ENCODE peak calls at places on chromosomes 5 and 9, in eight cellular contexts. One of them, this sample, is unnamed.

GRCh38 chr5:9716838-9717281 is 86.7 kb upstream of the TAS2R1 start:
- DNase-seq in hepatic stellate cell: peak
- DNase-seq in EL: peak
- DNase-seq in gastrocnemius medialis: no peak
- DNase-seq in Right ventricle myocardium superior: no peak
- DNase-seq in ureter: no peak
- DNase-seq in NCI-H2227 treated with DMSO at 0.1 percent for 48 hours: no peak
- DNase-seq in NCI-H1092: no peak
- DNase-seq in this sample: no peak

GRCh38 chr5:17216974-17217325 is 481 bp upstream of the BASP1 start:
- DNase-seq in Right ventricle myocardium superior: peak
- DNase-seq in EL: peak
- DNase-seq in hepatic stellate cell: peak
- DNase-seq in NCI-H2227 treated with DMSO at 0.1 percent for 48 hours: no peak
- DNase-seq in NCI-H1092: peak
- DNase-seq in ureter: peak
- DNase-seq in gastrocnemius medialis: no peak
- DNase-seq in this sample: no peak

GRCh38 chr9:36946653-36947052 is 87.4 kb downstream of the PAX5 start:
- DNase-seq in EL: peak
- DNase-seq in hepatic stellate cell: no peak
- DNase-seq in ureter: no peak
- DNase-seq in gastrocnemius medialis: no peak
- DNase-seq in NCI-H1092: no peak
- DNase-seq in Right ventricle myocardium superior: no peak
- DNase-seq in NCI-H2227 treated with DMSO at 0.1 percent for 48 hours: no peak
- DNase-seq in this sample: no peak

GRCh38 chr5:77129386-77129785 is 42.3 kb upstream of the ZBED3 start:
- DNase-seq in NCI-H2227 treated with DMSO at 0.1 percent for 48 hours: no peak
- DNase-seq in NCI-H1092: no peak
- DNase-seq in ureter: no peak
- DNase-seq in hepatic stellate cell: peak
- DNase-seq in EL: peak
- DNase-seq in gastrocnemius medialis: no peak
- DNase-seq in Right ventricle myocardium superior: no peak
- DNase-seq in this sample: peak

GRCh38 chr5:2757563-2758311 is 6.3 kb upstream of the IRX2 start:
- DNase-seq in Right ventricle myocardium superior: no peak
- DNase-seq in hepatic stellate cell: no peak
- DNase-seq in ureter: no peak
- DNase-seq in NCI-H2227 treated with DMSO at 0.1 percent for 48 hours: no peak
- DNase-seq in EL: peak
- DNase-seq in NCI-H1092: no peak
- DNase-seq in gastrocnemius medialis: no peak
- DNase-seq in this sample: no peak

GRCh38 chr5:37308796-37309195 is 59.6 kb upstream of the CPLANE1 start:
- DNase-seq in NCI-H1092: no peak
- DNase-seq in hepatic stellate cell: no peak
- DNase-seq in gastrocnemius medialis: no peak
- DNase-seq in NCI-H2227 treated with DMSO at 0.1 percent for 48 hours: no peak
- DNase-seq in Right ventricle myocardium superior: no peak
- DNase-seq in ureter: no peak
- DNase-seq in EL: peak
- DNase-seq in this sample: no peak

GRCh38 chr9:113943112-113944009 is 67.3 kb downstream of the ZNF618 start:
- DNase-seq in Right ventricle myocardium superior: no peak
- DNase-seq in NCI-H2227 treated with DMSO at 0.1 percent for 48 hours: no peak
- DNase-seq in hepatic stellate cell: no peak
- DNase-seq in NCI-H1092: no peak
- DNase-seq in EL: no peak
- DNase-seq in ureter: no peak
- DNase-seq in gastrocnemius medialis: no peak
- DNase-seq in this sample: no peak

GRCh38 chr9:115135786-115136185 is 17.8 kb upstream of the TNC start:
- DNase-seq in EL: peak
- DNase-seq in ureter: no peak
- DNase-seq in hepatic stellate cell: no peak
- DNase-seq in NCI-H2227 treated with DMSO at 0.1 percent for 48 hours: no peak
- DNase-seq in Right ventricle myocardium superior: no peak
- DNase-seq in gastrocnemius medialis: no peak
- DNase-seq in NCI-H1092: no peak
- DNase-seq in this sample: no peak

GRCh38 chr9:126153382-126153781 is 173.2 kb upstream of the MVB12B start:
- DNase-seq in NCI-H1092: no peak
- DNase-seq in EL: no peak
- DNase-seq in Right ventricle myocardium superior: no peak
- DNase-seq in NCI-H2227 treated with DMSO at 0.1 percent for 48 hours: no peak
- DNase-seq in gastrocnemius medialis: no peak
- DNase-seq in hepatic stellate cell: no peak
- DNase-seq in ureter: no peak
- DNase-seq in this sample: no peak

GRCh38 chr5:36029914-36030313 is 36.8 kb downstream of the UGT3A2 start:
- DNase-seq in Right ventricle myocardium superior: no peak
- DNase-seq in hepatic stellate cell: no peak
- DNase-seq in ureter: no peak
- DNase-seq in NCI-H1092: no peak
- DNase-seq in gastrocnemius medialis: no peak
- DNase-seq in NCI-H2227 treated with DMSO at 0.1 percent for 48 hours: no peak
- DNase-seq in EL: no peak
- DNase-seq in this sample: no peak

GRCh38 chr5:116455061-116455460 is 119.6 kb downstream of the SEMA6A start:
- DNase-seq in hepatic stellate cell: no peak
- DNase-seq in NCI-H1092: no peak
- DNase-seq in Right ventricle myocardium superior: no peak
- DNase-seq in gastrocnemius medialis: no peak
- DNase-seq in EL: peak
- DNase-seq in ureter: no peak
- DNase-seq in NCI-H2227 treated with DMSO at 0.1 percent for 48 hours: no peak
- DNase-seq in this sample: no peak

GRCh38 chr9:93005876-93006275 is 52.6 kb upstream of the SUSD3 start:
- DNase-seq in Right ventricle myocardium superior: no peak
- DNase-seq in gastrocnemius medialis: no peak
- DNase-seq in hepatic stellate cell: no peak
- DNase-seq in EL: no peak
- DNase-seq in NCI-H1092: no peak
- DNase-seq in NCI-H2227 treated with DMSO at 0.1 percent for 48 hours: no peak
- DNase-seq in ureter: no peak
- DNase-seq in this sample: no peak